ENCODE peak calls at places on chromosomes 12 and 14, in six cellular contexts. X is occipital lobe, J is OCI-LY7, K is pons, I is DMS153, Y is AML-193. T is an unnamed sample.

GRCh38 chr12:46374711-46375110 is 2.1 kb upstream of the SLC38A2 start:
- DNase-seq in Y (no peak), K (no peak), X (no peak), I (no peak), J (no peak), T (no peak)

GRCh38 chr14:23636317-23637211 is at the start of gene DHRS2:
- DNase-seq in J (peak), X (no peak), I (no peak), Y (no peak), K (no peak), T (no peak)

GRCh38 chr12:38850463-38850862 is 54.9 kb downstream of the CPNE8 start:
- DNase-seq in Y (no peak), J (no peak), I (no peak), K (no peak), X (no peak), T (no peak)

GRCh38 chr12:82625523-82625922 is 61.2 kb upstream of the TMTC2 start:
- DNase-seq in I (no peak), K (peak), J (no peak), Y (no peak), X (peak), T (peak)

GRCh38 chr14:77315115-77315944 is 5.4 kb downstream of the POMT2 start:
- DNase-seq in J (no peak), X (no peak), Y (no peak), I (no peak), K (no peak), T (no peak)

GRCh38 chr12:132765366-132765765 is 3.7 kb upstream of the ANKLE2 start:
- DNase-seq in Y (no peak), J (no peak), K (no peak), X (no peak), I (no peak), T (no peak)

GRCh38 chr12:4214912-4215861 is 58.4 kb upstream of the CCND2 start:
- DNase-seq in X (no peak), K (peak), J (no peak), I (no peak), Y (peak), T (peak)

GRCh38 chr14:35992816-35993511 is 166.8 kb downstream of the BRMS1L start:
- DNase-seq in I (no peak), X (no peak), J (no peak), Y (no peak), K (peak), T (peak)

GRCh38 chr12:54287316-54288157 is 7.0 kb downstream of the HNRNPA1 start:
- DNase-seq in Y (no peak), I (no peak), J (no peak), K (no peak), X (no peak), T (no peak)

GRCh38 chr14:101122114-101122854 is 218.8 kb upstream of the RTL1 start:
- DNase-seq in X (no peak), Y (no peak), J (no peak), K (no peak), I (no peak), T (no peak)

GRCh38 chr12:79274571-79275064 is 410.0 kb downstream of the SYT1 start:
- DNase-seq in I (no peak), K (no peak), Y (no peak), J (no peak), X (no peak), T (no peak)

GRCh38 chr14:59464651-59465569 is at the start of gene GPR135:
- DNase-seq in X (peak), I (peak), Y (peak), K (no peak), J (peak), T (peak)

GRCh38 chr12:1716215-1716862 is 25.5 kb downstream of the ADIPOR2 start:
- DNase-seq in J (no peak), K (no peak), I (no peak), Y (no peak), X (no peak), T (no peak)

GRCh38 chr14:53260286-53260685 is 107.2 kb upstream of the DDHD1 start:
- DNase-seq in K (no peak), J (no peak), I (no peak), Y (no peak), X (no peak), T (no peak)

GRCh38 chr14:67516679-67517078 is 16.4 kb upstream of the PLEKHH1 start:
- DNase-seq in J (no peak), Y (no peak), I (no peak), K (no peak), X (no peak), T (no peak)

GRCh38 chr12:857611-858010 is 91.9 kb downstream of the RAD52 start:
- DNase-seq in X (peak), K (peak), J (no peak), I (no peak), Y (no peak), T (peak)

GRCh38 chr14:68820999-68821683 is 28.3 kb upstream of the ZFP36L1 start:
- DNase-seq in K (no peak), Y (no peak), J (no peak), X (no peak), I (no peak), T (no peak)

GRCh38 chr12:47852096-47852571 is 32.4 kb upstream of the HDAC7 start:
- DNase-seq in X (no peak), K (no peak), Y (no peak), J (no peak), I (no peak), T (no peak)

GRCh38 chr12:34203866-34204620 is 181.7 kb downstream of the ALG10 start:
- DNase-seq in J (no peak), I (no peak), K (no peak), X (no peak), Y (no peak), T (no peak)

GRCh38 chr12:130872179-130873096 is 572 bp downstream of the RAN start:
- DNase-seq in X (peak), K (peak), Y (no peak), J (peak), I (no peak), T (no peak)

GRCh38 chr14:68688872-68689371 is 103.9 kb downstream of the ZFP36L1 start:
- DNase-seq in X (no peak), Y (no peak), I (no peak), K (no peak), J (peak), T (no peak)

GRCh38 chr12:109652233-109652772 is 61.3 kb upstream of the FAM222A start:
- DNase-seq in K (no peak), J (no peak), I (no peak), X (no peak), Y (no peak), T (no peak)

GRCh38 chr14:71725802-71726638 is 206.2 kb upstream of the RGS6 start:
- DNase-seq in Y (peak), I (no peak), X (no peak), K (no peak), J (no peak), T (no peak)

GRCh38 chr12:116508145-116509121 is 50.7 kb upstream of the MAP1LC3B2 start:
- DNase-seq in X (no peak), Y (no peak), K (no peak), I (no peak), J (no peak), T (no peak)

GRCh38 chr12:121107681-121108080 is 25.0 kb upstream of the P2RX7 start:
- DNase-seq in J (no peak), X (no peak), Y (no peak), K (no peak), I (no peak), T (no peak)

GRCh38 chr12:6360578-6361490 is 14.5 kb downstream of the SCNN1A start:
- DNase-seq in J (peak), Y (no peak), X (no peak), I (no peak), K (no peak), T (no peak)

GRCh38 chr12:75526655-75527511 is 15.5 kb upstream of the KRR1 start:
- DNase-seq in K (peak), I (peak), Y (peak), X (no peak), J (peak), T (no peak)

GRCh38 chr14:47676301-47676617 is 854 bp upstream of the MDGA2 start:
- DNase-seq in X (no peak), I (no peak), K (no peak), J (no peak), Y (no peak), T (no peak)